ENCODE peak calls at places on chromosomes 12 and 14, in nine cellular contexts. A is body of pancreas; M is breast epithelium; H is neural progenitor cell; I is foreskin fibroblast; W is heart right ventricle; D is CD4-positive, alpha-beta T cell; Y is HCT116; J is astrocyte. U is an unnamed sample.

GRCh38 chr12:128163096-128163495 is 103.9 kb upstream of the TMEM132C start:
- DNase-seq in A (no peak), Y (no peak), H (no peak), D (no peak), W (no peak), M (no peak), J (no peak), I (no peak), U (no peak)

GRCh38 chr14:31935406-31935805 is 141.7 kb upstream of the ARHGAP5 start:
- DNase-seq in M (no peak), I (no peak), D (no peak), W (no peak), A (no peak), Y (no peak), J (no peak), H (peak), U (no peak)

GRCh38 chr12:26109343-26109841 is 15.4 kb downstream of the BHLHE41 start:
- DNase-seq in W (no peak), J (no peak), M (no peak), Y (no peak), H (no peak), A (peak), D (no peak), I (no peak), U (no peak)

GRCh38 chr14:105913861-105914260 is 387.5 kb downstream of the TMEM121 start:
- DNase-seq in A (no peak), D (no peak), M (no peak), Y (no peak), W (no peak), J (no peak), I (no peak), H (no peak), U (no peak)

GRCh38 chr12:42481368-42481767 is 108.2 kb downstream of the PRICKLE1 start:
- DNase-seq in A (no peak), H (peak), M (no peak), J (no peak), Y (no peak), W (no peak), I (no peak), D (no peak), U (no peak)

GRCh38 chr12:102702447-102703114 is 214.5 kb downstream of the PAH start:
- DNase-seq in W (peak), I (peak), J (peak), M (no peak), H (peak), D (no peak), Y (peak), A (peak), U (peak)

GRCh38 chr14:55975281-55975905 is 142.8 kb upstream of the PELI2 start:
- DNase-seq in H (no peak), Y (no peak), I (no peak), J (no peak), A (no peak), W (no peak), D (no peak), M (no peak), U (no peak)

GRCh38 chr14:64728106-64728505 is 23.9 kb downstream of the PLEKHG3 start:
- DNase-seq in H (no peak), A (peak), I (no peak), D (no peak), Y (no peak), M (no peak), J (no peak), W (no peak), U (no peak)

GRCh38 chr12:62767506-62767905 is 167.4 kb downstream of the PPM1H start:
- DNase-seq in J (peak), H (no peak), A (no peak), D (no peak), I (peak), W (no peak), Y (no peak), M (no peak), U (peak)

GRCh38 chr14:91258021-91258618 is 13.6 kb upstream of the GPR68 start:
- DNase-seq in D (no peak), W (no peak), A (no peak), I (peak), Y (no peak), H (no peak), M (no peak), J (peak), U (no peak)

GRCh38 chr12:30795410-30795659 is 40.6 kb upstream of the CAPRIN2 start:
- DNase-seq in W (no peak), J (no peak), H (no peak), I (no peak), Y (no peak), A (no peak), D (no peak), M (no peak), U (no peak)

GRCh38 chr12:34289431-34290190 is 267.3 kb downstream of the ALG10 start:
- DNase-seq in I (no peak), W (no peak), D (no peak), H (no peak), M (no peak), A (no peak), J (no peak), Y (no peak), U (no peak)

GRCh38 chr12:6182279-6182898 is 17.8 kb upstream of the CD9 start:
- DNase-seq in I (peak), Y (no peak), J (peak), M (peak), D (no peak), H (no peak), W (peak), A (peak), U (peak)

GRCh38 chr12:109157986-109158385 is 41.6 kb downstream of the ACACB start:
- DNase-seq in Y (no peak), J (no peak), D (no peak), W (no peak), H (no peak), I (peak), A (no peak), M (no peak), U (no peak)

GRCh38 chr12:66240106-66240820 is 51.2 kb downstream of the IRAK3 start:
- DNase-seq in H (no peak), Y (no peak), J (no peak), W (no peak), A (no peak), D (no peak), I (no peak), M (no peak), U (no peak)

GRCh38 chr14:55279384-55279783 is 8.2 kb downstream of the FBXO34 start:
- DNase-seq in A (no peak), M (no peak), I (no peak), J (no peak), Y (no peak), D (no peak), H (no peak), W (no peak), U (no peak)

GRCh38 chr12:114229150-114229549 is 176.8 kb downstream of the TBX5 start:
- DNase-seq in W (no peak), D (no peak), M (no peak), Y (no peak), H (no peak), I (no peak), A (no peak), J (no peak), U (no peak)

GRCh38 chr12:40010899-40011774 is 94.7 kb downstream of the SLC2A13 start:
- DNase-seq in J (peak), Y (peak), A (peak), D (peak), H (peak), I (peak), W (peak), M (no peak), U (peak)

GRCh38 chr12:119158004-119158776 is 20.5 kb upstream of the HSPB8 start:
- DNase-seq in J (no peak), Y (no peak), D (no peak), A (no peak), I (no peak), W (peak), M (no peak), H (no peak), U (no peak)

GRCh38 chr14:99755068-99755405 is 38.2 kb upstream of the EML1 start:
- DNase-seq in H (no peak), W (no peak), I (no peak), M (no peak), Y (no peak), A (no peak), D (no peak), J (no peak), U (no peak)

GRCh38 chr12:57111046-57111698 is at the start of gene STAT6:
- DNase-seq in I (peak), J (peak), D (peak), M (peak), Y (no peak), W (peak), A (peak), H (peak), U (peak)

GRCh38 chr12:57229041-57229633 is 374 bp upstream of the SHMT2 start:
- DNase-seq in H (no peak), Y (no peak), M (no peak), J (no peak), A (no peak), W (no peak), I (peak), D (no peak), U (no peak)

GRCh38 chr12:25480145-25480544 is 72.9 kb downstream of the LMNTD1 start:
- DNase-seq in I (no peak), J (no peak), W (no peak), Y (no peak), A (no peak), M (no peak), D (no peak), H (no peak), U (no peak)

GRCh38 chr12:106840217-106840616 is 65.7 kb downstream of the RIC8B start:
- DNase-seq in D (no peak), J (peak), H (peak), I (peak), W (no peak), A (peak), Y (no peak), M (no peak), U (peak)

GRCh38 chr14:38135096-38135495 is 72.6 kb upstream of the SSTR1 start:
- DNase-seq in I (no peak), Y (no peak), H (no peak), W (no peak), A (no peak), D (no peak), M (no peak), J (no peak), U (no peak)

GRCh38 chr12:126747530-126748149 is 1519.3 kb upstream of the TMEM132C start:
- DNase-seq in D (peak), I (peak), W (peak), Y (peak), J (peak), H (peak), A (peak), M (no peak), U (peak)

GRCh38 chr12:8698132-8698829 is 490 bp downstream of the RIMKLB start:
- DNase-seq in H (peak), Y (no peak), J (peak), W (peak), A (peak), D (peak), M (peak), I (peak), U (peak)

GRCh38 chr14:102255401-102256190 is 49.4 kb downstream of the MOK start:
- DNase-seq in A (no peak), D (no peak), H (no peak), I (peak), M (no peak), J (peak), Y (no peak), W (no peak), U (peak)

GRCh38 chr12:104230704-104231103 is 15.1 kb downstream of the TXNRD1 start:
- DNase-seq in D (no peak), Y (no peak), J (no peak), M (no peak), W (no peak), I (no peak), H (no peak), A (no peak), U (no peak)

GRCh38 chr12:30913323-30913722 is 13.2 kb upstream of the TSPAN11 start:
- DNase-seq in I (no peak), M (no peak), A (no peak), W (no peak), H (no peak), J (no peak), D (no peak), Y (no peak), U (no peak)

GRCh38 chr14:59018978-59019377 is 169.5 kb upstream of the DAAM1 start:
- DNase-seq in I (peak), J (no peak), A (no peak), Y (no peak), M (no peak), D (no peak), H (peak), W (no peak), U (no peak)

GRCh38 chr14:52015411-52016030 is 26.2 kb downstream of the RTRAF start:
- DNase-seq in W (peak), I (peak), D (no peak), A (peak), Y (peak), J (no peak), M (no peak), H (peak), U (no peak)

GRCh38 chr14:52131640-52132320 is 62.9 kb upstream of the NID2 start:
- DNase-seq in Y (peak), M (peak), W (peak), A (peak), D (no peak), J (peak), I (peak), H (peak), U (peak)

GRCh38 chr14:59771577-59771976 is 99.0 kb downstream of the RTN1 start:
- DNase-seq in J (peak), H (no peak), W (no peak), A (no peak), D (no peak), I (peak), Y (no peak), M (no peak), U (no peak)

GRCh38 chr14:84825481-84825880 is 704.5 kb upstream of the FLRT2 start:
- DNase-seq in J (peak), I (peak), M (no peak), W (no peak), A (no peak), D (no peak), Y (no peak), H (no peak), U (no peak)

GRCh38 chr14:104693482-104694431 is 4.3 kb downstream of the INF2 start:
- DNase-seq in Y (no peak), J (no peak), I (no peak), D (no peak), M (no peak), W (no peak), A (no peak), H (no peak), U (no peak)

GRCh38 chr12:89750821-89751227 is 42.2 kb upstream of the ATP2B1 start:
- DNase-seq in W (no peak), I (peak), Y (no peak), A (no peak), D (no peak), J (peak), M (no peak), H (no peak), U (peak)

GRCh38 chr12:89760783-89761182 is 52.1 kb upstream of the ATP2B1 start:
- DNase-seq in M (no peak), J (no peak), W (no peak), D (no peak), I (no peak), A (no peak), H (no peak), Y (no peak), U (no peak)

GRCh38 chr12:89752331-89752730 is 43.7 kb upstream of the ATP2B1 start:
- DNase-seq in M (no peak), D (no peak), J (no peak), A (no peak), Y (no peak), I (no peak), H (no peak), W (no peak), U (no peak)

GRCh38 chr12:89756638-89757321 is 48.1 kb upstream of the ATP2B1 start:
- DNase-seq in D (no peak), A (no peak), I (peak), H (no peak), M (no peak), Y (peak), W (peak), J (peak), U (peak)

GRCh38 chr12:89756100-89756637 is 47.5 kb upstream of the ATP2B1 start:
- DNase-seq in A (no peak), W (no peak), Y (no peak), J (no peak), D (no peak), M (no peak), H (no peak), I (no peak), U (no peak)
- TF ChIP-seq CTCF in A (no peak), W (no peak), Y (no peak), J (no peak), D (no peak), M (no peak), H (no peak), I (no peak), U (no peak)

DNA sequence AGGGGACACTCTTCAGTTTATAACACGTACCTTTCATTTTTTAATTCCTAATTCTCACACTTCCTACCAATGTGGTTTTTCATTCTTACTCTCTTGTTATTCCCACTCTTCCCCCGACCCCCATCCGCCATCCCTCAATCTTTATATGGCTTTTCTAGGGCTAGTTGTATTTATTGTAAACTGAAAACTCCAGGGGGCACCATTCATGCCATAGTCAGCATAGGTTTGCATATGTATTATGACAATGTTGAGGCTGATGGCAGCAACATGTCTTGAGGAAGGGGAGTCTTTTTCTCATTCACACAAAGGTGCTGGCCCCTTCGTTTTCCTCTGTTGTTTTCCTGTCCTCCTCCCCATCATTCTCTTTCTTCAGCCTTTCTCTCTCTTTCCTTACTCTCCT is 27.7 kb upstream of the LTA4H start:
- DNase-seq in A (no peak), M (no peak), I (peak), D (no peak), Y (no peak), H (no peak), J (no peak), W (no peak), U (no peak)
- TF ChIP-seq CTCF in A (no peak), M (no peak), I (no peak), D (peak), Y (peak), H (no peak), J (peak), W (peak), U (peak)

DNA sequence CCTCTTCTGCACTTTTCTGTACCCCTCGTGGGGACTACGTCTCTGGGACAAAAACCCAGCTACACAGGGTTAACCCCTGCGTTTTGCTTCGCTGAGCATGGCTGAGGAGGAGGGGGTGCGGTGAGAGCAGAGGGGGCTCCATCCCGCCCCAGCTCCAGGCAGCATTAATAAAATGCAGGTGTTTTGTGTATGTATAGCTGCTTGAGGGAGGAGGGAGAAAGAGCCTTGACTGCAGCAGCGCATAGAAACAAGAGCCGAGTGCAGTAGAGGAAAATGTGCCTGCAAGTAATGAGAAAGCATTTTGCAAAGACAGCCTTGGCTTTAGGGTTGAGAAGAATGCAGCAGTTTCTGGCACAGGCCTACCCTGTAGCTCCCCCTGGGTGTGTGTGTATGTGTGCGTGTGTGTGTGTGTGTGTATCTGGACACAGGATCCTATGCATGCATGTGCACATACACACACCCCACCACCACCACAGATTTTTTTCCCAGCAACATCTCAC is 103.9 kb downstream of the ZFP36L1 start:
- DNase-seq in H (peak), Y (no peak), M (no peak), W (no peak), A (no peak), I (peak), D (no peak), J (peak), U (peak)
- TF ChIP-seq CTCF in H (peak), Y (no peak), M (no peak), W (no peak), A (no peak), I (peak), D (no peak), J (peak), U (peak)

GRCh38 chr12:79407671-79408622 is 282.8 kb downstream of the PAWR start:
- DNase-seq in A (peak), D (no peak), M (peak), Y (peak), I (peak), H (peak), W (peak), J (peak), U (peak)
- TF ChIP-seq CTCF in A (peak), D (no peak), M (peak), Y (peak), I (peak), H (peak), W (peak), J (peak), U (peak)